ENCODE peak calls at places on chromosomes 16 and 17, in eight cellular contexts. U is A549, T is HepG2, Q is HCT116, H is endothelial cell of umbilical vein, K is K562, M is H1, W is GM12878. I is an unnamed sample.

GRCh38 chr17:28470266-28471126 is 2.9 kb upstream of the SLC13A2 start:
- DNase-seq in K (peak; percentile 33), U (no peak), H (no peak), W (no peak), Q (no peak), T (no peak), M (peak; percentile 35), I (no peak)

GRCh38 chr17:49469831-49470568 is 25.1 kb upstream of the NGFR start:
- DNase-seq in W (no peak), T (no peak), Q (no peak), U (no peak), M (peak; percentile 80), H (no peak), K (no peak), I (no peak)

GRCh38 chr17:79859676-79860615 is 20.7 kb upstream of the CBX4 start:
- DNase-seq in T (no peak), M (no peak), H (no peak), K (no peak), U (no peak), Q (no peak), W (no peak), I (no peak)

GRCh38 chr16:11355862-11356261 is 10.6 kb downstream of the RMI2 start:
- DNase-seq in M (no peak), Q (no peak), H (no peak), K (no peak), U (no peak), W (no peak), T (no peak), I (no peak)

GRCh38 chr16:87076950-87077749 is 240.0 kb downstream of the C16orf95 start:
- DNase-seq in H (peak; percentile 87), K (peak; percentile 73), T (peak; percentile 63), W (no peak), Q (peak; percentile 94), U (peak; percentile 26), M (peak; percentile 91), I (peak; percentile 88)

GRCh38 chr16:24834459-24835335 is 11.1 kb upstream of the SLC5A11 start:
- DNase-seq in U (peak; percentile 71), W (no peak), H (peak; percentile 52), T (peak; percentile 62), M (peak; percentile 55), K (peak; percentile 80), Q (peak; percentile 18), I (peak; percentile 56)

GRCh38 chr16:797120-797420 is 3.5 kb downstream of the GNG13 start:
- DNase-seq in T (no peak), H (no peak), K (peak; percentile 62), U (no peak), W (no peak), Q (no peak), M (peak; percentile 83), I (no peak)

GRCh38 chr17:78571329-78571728 is 5.9 kb downstream of the DNAH17 start:
- DNase-seq in U (no peak), W (no peak), M (no peak), Q (no peak), H (no peak), T (no peak), K (no peak), I (no peak)

GRCh38 chr17:45001310-45001709 is 33.2 kb upstream of the C1QL1 start:
- DNase-seq in H (no peak), U (no peak), T (no peak), M (no peak), K (no peak), W (no peak), Q (no peak), I (no peak)

GRCh38 chr17:64278614-64279013 is 15.6 kb upstream of the TEX2 start:
- DNase-seq in H (peak; percentile 59), K (no peak), T (no peak), Q (peak; percentile 16), W (no peak), M (no peak), U (no peak), I (peak; percentile 15)

GRCh38 chr17:35817196-35817595 is 7.9 kb downstream of the TAF15 start:
- DNase-seq in K (no peak), W (no peak), H (no peak), T (no peak), Q (no peak), M (no peak), U (no peak), I (no peak)

GRCh38 chr16:10589106-10589505 is 8.7 kb upstream of the EMP2 start:
- DNase-seq in K (no peak), U (no peak), H (no peak), T (no peak), W (no peak), M (no peak), Q (no peak), I (no peak)

GRCh38 chr16:11160676-11161115 is 95.3 kb downstream of the SOCS1 start:
- DNase-seq in H (no peak), W (no peak), T (no peak), U (no peak), Q (no peak), K (peak; percentile 75), M (no peak), I (no peak)

DNA sequence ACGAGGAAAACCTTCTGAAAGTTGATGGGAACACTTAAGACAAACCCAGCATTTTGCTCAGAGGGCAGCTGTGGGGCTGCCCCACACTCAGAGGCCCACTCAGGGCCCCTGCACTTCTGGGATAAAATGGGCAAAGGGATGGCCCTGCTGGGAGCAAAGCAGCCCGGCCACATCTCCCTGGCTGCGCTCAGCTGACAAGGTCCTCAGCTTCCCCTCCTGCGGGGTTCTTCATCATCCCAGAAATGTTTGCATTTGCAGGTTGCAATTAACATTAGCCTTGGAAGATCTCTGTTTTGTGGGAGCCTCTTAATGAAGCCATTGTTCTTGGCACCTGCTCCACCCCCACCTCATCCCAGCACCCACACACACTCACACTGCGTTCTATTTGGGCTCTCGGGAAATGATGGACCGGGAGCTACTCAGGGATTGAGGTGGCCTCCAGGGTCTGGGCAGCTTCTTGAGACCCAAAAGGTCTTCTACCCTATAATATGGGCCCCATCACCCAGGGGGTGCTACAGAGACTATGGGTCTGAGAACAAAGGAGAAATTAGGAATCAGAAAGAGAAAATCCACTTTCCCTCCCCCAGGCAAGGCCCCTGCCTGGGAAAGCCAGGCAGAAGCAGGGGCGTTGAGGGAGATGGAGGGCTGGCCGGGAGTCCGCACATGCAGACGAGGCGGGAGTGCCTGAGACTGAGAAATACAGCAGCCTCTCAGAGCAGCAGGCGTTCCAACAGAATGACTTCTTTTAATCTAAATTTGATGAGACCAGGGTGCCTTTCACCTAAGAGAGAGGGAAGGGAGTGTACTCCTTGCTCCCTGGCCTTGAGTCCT is 53.7 kb upstream of the RPL38 start:
- DNase-seq in T (no peak), Q (no peak), K (no peak), M (peak; percentile 40), U (no peak), W (no peak), H (no peak), I (no peak)
- TF ChIP-seq MAX in T (no peak), Q (no peak), K (no peak), M (no peak), U (no peak), W (no peak), H (no peak), I (no peak)

DNA sequence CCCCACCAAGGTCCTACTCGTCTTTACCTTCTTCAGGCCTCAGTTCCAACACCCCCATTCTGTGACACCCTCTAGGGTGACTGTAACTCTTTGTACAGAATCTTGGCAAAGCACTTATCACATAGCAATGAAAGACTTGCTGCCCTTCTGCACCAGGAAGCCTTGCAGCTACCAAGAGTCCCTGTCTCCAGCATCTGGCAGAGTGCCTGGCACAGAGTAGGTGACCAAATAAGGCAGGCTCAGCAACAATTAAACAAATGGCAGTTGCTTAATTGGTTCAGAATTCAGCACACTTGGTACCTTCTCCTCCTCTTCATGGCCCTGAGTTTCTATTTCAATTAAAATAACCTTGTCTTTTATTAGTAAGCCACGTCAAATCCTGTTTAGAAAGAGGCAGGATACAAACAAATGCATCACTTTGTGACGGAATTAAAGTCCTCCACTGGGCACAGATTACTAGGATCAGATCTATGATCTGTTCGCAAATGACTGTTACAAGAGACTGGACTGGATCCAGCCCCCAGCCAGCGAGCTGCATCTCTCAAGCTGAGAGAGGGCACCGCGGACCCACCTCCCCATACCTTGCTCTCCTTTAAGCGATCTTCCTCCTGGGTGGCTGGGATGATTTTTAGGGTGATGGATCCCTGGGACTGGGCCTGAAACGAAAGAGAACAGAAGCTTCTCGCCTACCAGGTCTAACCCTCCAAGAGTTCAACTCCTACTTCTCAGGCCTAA is 9.4 kb downstream of the MPP3 start:
- DNase-seq in K (no peak), U (no peak), T (no peak), Q (no peak), W (no peak), M (no peak), H (no peak), I (no peak)
- H3K4me3 ChIP-seq in K (no peak overlapping the region), U (no peak overlapping the region), T (no peak overlapping the region), Q (no peak overlapping the region), W (no peak overlapping the region), M (no peak overlapping the region), H (no peak overlapping the region), I (no peak overlapping the region)

DNA sequence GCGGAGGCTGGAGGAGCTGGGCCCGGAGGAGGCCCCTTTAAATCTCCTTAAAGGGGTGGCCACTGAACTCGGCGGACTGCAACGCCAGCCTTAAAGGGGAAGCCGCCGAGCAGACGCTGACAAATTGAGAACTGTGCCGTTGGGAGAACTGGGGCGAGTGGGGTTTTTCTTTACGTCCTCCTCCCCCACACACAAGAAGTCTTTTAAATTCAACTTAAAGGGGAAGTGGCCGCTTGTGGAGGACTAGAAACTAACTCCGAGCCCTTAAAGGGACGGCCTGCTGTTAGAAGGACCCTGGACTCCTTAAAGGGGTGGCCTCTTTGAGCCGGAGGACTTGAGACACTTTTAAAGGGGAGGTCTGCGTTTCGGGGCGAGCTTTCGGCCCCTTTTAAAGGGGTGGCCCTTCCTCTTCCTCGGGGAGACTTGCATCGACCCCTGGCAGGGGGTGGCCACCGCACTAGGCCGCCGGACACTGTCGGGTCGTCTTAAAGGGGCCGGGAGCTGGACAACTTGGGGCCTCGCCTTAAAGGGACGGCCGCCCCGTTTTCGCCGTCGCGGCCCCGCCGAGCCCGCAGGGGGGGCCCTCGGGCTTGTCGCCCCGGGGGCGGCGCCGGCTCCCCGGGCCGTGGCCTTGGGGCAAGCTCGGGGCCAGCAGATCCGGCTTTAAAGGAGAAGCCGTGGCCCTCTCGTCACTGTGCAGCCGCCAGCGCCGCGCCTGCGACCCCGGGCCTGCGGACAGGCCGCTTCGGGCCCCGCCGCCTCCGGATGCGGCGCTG is 688 bp downstream of the FBRS start:
- DNase-seq in Q (peak; percentile 94), W (peak; percentile 90), M (peak; percentile 79), K (no peak), H (no peak), U (peak; percentile 78), T (peak; percentile 96), I (peak; percentile 98)
- TF ChIP-seq POLR2A in Q (peak; percentile 29), W (peak; percentile 66), M (no peak), K (no peak), H (peak; percentile 38), U (no peak), T (peak; percentile 39), I (no peak)

GRCh38 chr17:5234645-5235576 is at the start of gene SCIMP:
- DNase-seq in U (no peak), H (no peak), W (peak; percentile 82), M (no peak), Q (no peak), T (no peak), K (no peak), I (peak; percentile 77)
- TF ChIP-seq MAX in U (no peak), H (no peak), W (peak; percentile 79), M (no peak), Q (no peak), T (no peak), K (no peak), I (no peak)

I was measured in NB4.